ENCODE peak calls at places on chromosomes 5 and 9, in four cellular contexts. O is AG04450, U is neural progenitor cell, M is kidney tubule cell. G is an unnamed sample.

GRCh38 chr5:54936201-54936600 is 49.2 kb downstream of the ESM1 start:
- DNase-seq in O (no peak), U (no peak), M (no peak), G (no peak)

GRCh38 chr9:19748278-19749126 is 40.3 kb downstream of the SLC24A2 start:
- DNase-seq in O (no peak), U (no peak), M (peak), G (no peak)

GRCh38 chr5:63959177-63959982 is 2.9 kb downstream of the HTR1A start:
- DNase-seq in O (no peak), U (peak), M (peak), G (no peak)

GRCh38 chr9:136954270-136955083 is 2.4 kb downstream of the LCN12 start:
- DNase-seq in O (no peak), U (no peak), M (no peak), G (no peak)

GRCh38 chr9:29044959-29045358 is 1471.7 kb upstream of the C9orf72 start:
- DNase-seq in O (no peak), U (no peak), M (peak), G (no peak)

GRCh38 chr5:139378101-139378825 is 4.8 kb downstream of the SLC23A1 start:
- DNase-seq in O (no peak), U (no peak), M (no peak), G (no peak)

GRCh38 chr9:78235296-78235770 is 542 bp upstream of the CEP78 start:
- DNase-seq in O (no peak), U (peak), M (peak), G (no peak)

GRCh38 chr9:128098017-128098935 is 29.3 kb downstream of the PTGES2 start:
- DNase-seq in O (peak), U (peak), M (peak), G (peak)

G was measured in mucosa of descending colon.